ENCODE peak calls at places on chromosomes 6 and 20, in six cellular contexts. One of them, this sample, is unnamed.
A peak's percentile ranks its signal among the peaks of the same experiment; 100 is the strongest.

GRCh38 chr20:32762754-32763201 is 593 bp downstream of the DNMT3B start:
- DNase-seq in endothelial cell: peak; percentile 30
- DNase-seq in natural killer cell: no peak
- DNase-seq in cardiac fibroblast: no peak
- DNase-seq in AG10803: no peak
- DNase-seq in H1: no peak
- DNase-seq in this sample: no peak

GRCh38 chr6:21616005-21616404 is 22.5 kb downstream of the SOX4 start:
- DNase-seq in H1: no peak
- DNase-seq in AG10803: no peak
- DNase-seq in endothelial cell: peak; percentile 31
- DNase-seq in cardiac fibroblast: peak; percentile 34
- DNase-seq in natural killer cell: no peak
- DNase-seq in this sample: no peak

GRCh38 chr20:53943522-53944291 is 126.7 kb downstream of the BCAS1 start:
- DNase-seq in H1: no peak
- DNase-seq in endothelial cell: no peak
- DNase-seq in cardiac fibroblast: peak; percentile 66
- DNase-seq in natural killer cell: no peak
- DNase-seq in AG10803: peak; percentile 50
- DNase-seq in this sample: peak; percentile 30

GRCh38 chr6:168274046-168274952 is 45.3 kb downstream of the DACT2 start:
- DNase-seq in endothelial cell: no peak
- DNase-seq in cardiac fibroblast: no peak
- DNase-seq in H1: no peak
- DNase-seq in AG10803: no peak
- DNase-seq in natural killer cell: no peak
- DNase-seq in this sample: no peak

GRCh38 chr6:89371849-89372505 is 19.5 kb upstream of the UBE2J1 start:
- DNase-seq in natural killer cell: peak; percentile 74
- DNase-seq in H1: no peak
- DNase-seq in endothelial cell: peak; percentile 85
- DNase-seq in cardiac fibroblast: peak; percentile 58
- DNase-seq in AG10803: peak; percentile 53
- DNase-seq in this sample: peak; percentile 37

GRCh38 chr6:3762359-3762758 is 10.8 kb upstream of the PXDC1 start:
- DNase-seq in natural killer cell: no peak
- DNase-seq in endothelial cell: no peak
- DNase-seq in cardiac fibroblast: no peak
- DNase-seq in H1: no peak
- DNase-seq in AG10803: no peak
- DNase-seq in this sample: no peak

GRCh38 chr20:64231621-64232550 is 23.7 kb upstream of the PCMTD2 start:
- DNase-seq in H1: no peak
- DNase-seq in endothelial cell: no peak
- DNase-seq in natural killer cell: no peak
- DNase-seq in cardiac fibroblast: no peak
- DNase-seq in AG10803: no peak
- DNase-seq in this sample: no peak

GRCh38 chr6:38493929-38494547 is 145.7 kb downstream of the BTBD9 start:
- DNase-seq in endothelial cell: peak; percentile 78
- DNase-seq in cardiac fibroblast: peak; percentile 86
- DNase-seq in natural killer cell: peak; percentile 71
- DNase-seq in AG10803: peak; percentile 72
- DNase-seq in H1: peak; percentile 57
- DNase-seq in this sample: peak; percentile 59

GRCh38 chr6:2081155-2082138 is 164.0 kb downstream of the GMDS start:
- DNase-seq in cardiac fibroblast: no peak
- DNase-seq in AG10803: no peak
- DNase-seq in natural killer cell: no peak
- DNase-seq in endothelial cell: no peak
- DNase-seq in H1: no peak
- DNase-seq in this sample: no peak

GRCh38 chr6:42911171-42912021 is 4.5 kb upstream of the PTCRA start:
- DNase-seq in cardiac fibroblast: no peak
- DNase-seq in H1: no peak
- DNase-seq in endothelial cell: peak; percentile 55
- DNase-seq in AG10803: no peak
- DNase-seq in natural killer cell: no peak
- DNase-seq in this sample: no peak

GRCh38 chr6:91653954-91654843 is 1067.3 kb upstream of the MAP3K7 start:
- DNase-seq in H1: no peak
- DNase-seq in cardiac fibroblast: no peak
- DNase-seq in natural killer cell: no peak
- DNase-seq in AG10803: no peak
- DNase-seq in endothelial cell: no peak
- DNase-seq in this sample: no peak

GRCh38 chr6:9520417-9521151 is 894.3 kb downstream of the TFAP2A start:
- DNase-seq in endothelial cell: no peak
- DNase-seq in H1: no peak
- DNase-seq in natural killer cell: no peak
- DNase-seq in AG10803: peak; percentile 83
- DNase-seq in cardiac fibroblast: peak; percentile 83
- DNase-seq in this sample: peak; percentile 82

GRCh38 chr20:63027425-63028389 is 20.9 kb upstream of the BHLHE23 start:
- DNase-seq in AG10803: no peak
- DNase-seq in H1: no peak
- DNase-seq in endothelial cell: no peak
- DNase-seq in cardiac fibroblast: no peak
- DNase-seq in natural killer cell: no peak
- DNase-seq in this sample: peak; percentile 9

GRCh38 chr6:158509465-158509864 is 50.4 kb upstream of the TMEM181 start:
- DNase-seq in AG10803: no peak
- DNase-seq in natural killer cell: no peak
- DNase-seq in H1: no peak
- DNase-seq in endothelial cell: no peak
- DNase-seq in cardiac fibroblast: no peak
- DNase-seq in this sample: no peak

GRCh38 chr6:34231566-34232336 is 4.9 kb upstream of the HMGA1 start:
- DNase-seq in cardiac fibroblast: no peak
- DNase-seq in H1: no peak
- DNase-seq in endothelial cell: no peak
- DNase-seq in AG10803: no peak
- DNase-seq in natural killer cell: no peak
- DNase-seq in this sample: no peak

GRCh38 chr6:42028234-42029061 is 21.9 kb upstream of the TAF8 start:
- DNase-seq in endothelial cell: no peak
- DNase-seq in natural killer cell: no peak
- DNase-seq in H1: no peak
- DNase-seq in cardiac fibroblast: peak; percentile 85
- DNase-seq in AG10803: no peak
- DNase-seq in this sample: no peak

GRCh38 chr20:41405436-41405835 is 38.8 kb upstream of the EMILIN3 start:
- DNase-seq in natural killer cell: no peak
- DNase-seq in H1: no peak
- DNase-seq in endothelial cell: no peak
- DNase-seq in cardiac fibroblast: no peak
- DNase-seq in AG10803: no peak
- DNase-seq in this sample: no peak
- TF ChIP-seq CTCF in natural killer cell: no peak
- TF ChIP-seq CTCF in H1: no peak
- TF ChIP-seq CTCF in endothelial cell: no peak
- TF ChIP-seq CTCF in cardiac fibroblast: no peak
- TF ChIP-seq CTCF in AG10803: no peak
- TF ChIP-seq CTCF in this sample: no peak

DNA sequence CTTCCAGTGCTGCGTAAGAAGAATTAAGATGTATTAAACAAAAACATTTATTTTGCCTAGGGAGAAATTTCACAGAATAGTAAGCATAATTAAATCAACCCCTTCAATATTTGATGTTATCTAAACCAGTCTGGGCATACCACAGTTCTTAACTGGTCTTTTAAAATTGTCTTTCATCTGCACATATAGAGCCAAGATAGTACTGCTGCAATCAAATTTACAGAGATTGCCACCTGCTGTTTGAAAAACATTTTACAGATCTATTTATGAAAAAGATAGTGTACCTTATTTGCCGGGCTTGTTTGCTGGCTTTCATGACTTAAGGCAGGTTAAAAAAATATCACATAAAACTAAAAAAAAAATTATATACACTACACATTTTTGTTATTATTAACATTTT is 323.2 kb downstream of the ADGRB3 start:
- DNase-seq in endothelial cell: no peak
- DNase-seq in H1: no peak
- DNase-seq in cardiac fibroblast: peak; percentile 26
- DNase-seq in natural killer cell: no peak
- DNase-seq in AG10803: peak; percentile 1
- DNase-seq in this sample: no peak
- TF ChIP-seq CTCF in endothelial cell: peak; percentile 16
- TF ChIP-seq CTCF in H1: no peak
- TF ChIP-seq CTCF in cardiac fibroblast: no peak
- TF ChIP-seq CTCF in natural killer cell: no peak
- TF ChIP-seq CTCF in AG10803: peak; percentile 14
- TF ChIP-seq CTCF in this sample: no peak

DNA sequence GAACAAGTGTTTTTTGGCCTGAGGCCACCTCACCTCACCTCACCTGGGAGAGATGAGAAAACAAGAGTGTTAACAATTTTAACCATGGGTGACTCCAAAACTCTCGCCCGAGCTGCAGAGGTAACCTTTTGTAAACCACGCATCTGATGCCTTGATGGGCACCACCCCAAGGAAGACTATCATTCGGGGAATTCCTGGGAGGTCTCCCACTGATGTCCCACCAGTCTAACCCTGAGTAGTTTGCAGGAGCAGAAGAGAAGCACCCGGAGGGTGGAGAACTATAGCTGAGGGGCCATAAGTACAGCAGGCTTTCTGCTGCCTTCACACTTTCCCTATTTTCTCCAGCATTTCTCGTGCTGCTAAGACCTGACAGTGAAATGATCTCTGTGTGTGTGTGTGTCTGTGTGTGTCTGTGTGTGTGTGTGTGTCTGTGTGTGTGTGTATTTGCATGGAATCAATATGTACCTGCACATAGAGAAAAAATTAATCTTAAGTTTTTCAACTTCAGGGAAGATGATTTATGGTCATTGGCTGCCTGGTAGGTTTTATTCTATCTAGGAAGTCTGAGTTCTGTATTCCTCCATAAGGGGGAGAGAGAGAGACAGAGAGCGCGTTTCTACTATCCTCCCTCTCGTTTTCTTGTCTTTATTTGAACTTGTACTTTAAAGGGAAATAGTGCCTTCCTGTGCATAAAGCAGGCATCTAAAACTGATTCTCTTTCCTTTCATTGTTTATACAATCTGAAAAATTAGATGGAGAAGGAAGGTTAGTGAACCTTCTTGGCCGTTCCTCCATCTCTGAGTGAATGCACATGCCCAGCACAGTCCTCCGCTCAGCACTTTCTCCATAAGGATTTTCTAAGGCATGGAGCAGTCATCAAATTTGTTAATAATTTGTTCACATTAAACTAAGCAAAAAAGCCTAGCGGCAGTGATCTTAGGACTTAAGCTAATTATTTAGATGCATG is 75.9 kb downstream of the CAP2 start:
- DNase-seq in AG10803: peak; percentile 38
- DNase-seq in H1: no peak
- DNase-seq in cardiac fibroblast: peak; percentile 23
- DNase-seq in endothelial cell: no peak
- DNase-seq in natural killer cell: no peak
- DNase-seq in this sample: no peak
- TF ChIP-seq CTCF in AG10803: peak; percentile 58
- TF ChIP-seq CTCF in H1: peak; percentile 11
- TF ChIP-seq CTCF in cardiac fibroblast: peak; percentile 16
- TF ChIP-seq CTCF in endothelial cell: peak; percentile 28
- TF ChIP-seq CTCF in natural killer cell: no peak
- TF ChIP-seq CTCF in this sample: no peak

GRCh38 chr20:44942264-44942973 is 17.8 kb downstream of the TOMM34 start:
- DNase-seq in cardiac fibroblast: no peak
- DNase-seq in endothelial cell: no peak
- DNase-seq in natural killer cell: no peak
- DNase-seq in AG10803: no peak
- DNase-seq in H1: no peak
- DNase-seq in this sample: no peak
- TF ChIP-seq CTCF in cardiac fibroblast: no peak
- TF ChIP-seq CTCF in endothelial cell: no peak
- TF ChIP-seq CTCF in natural killer cell: no peak
- TF ChIP-seq CTCF in AG10803: no peak
- TF ChIP-seq CTCF in H1: peak; percentile 10
- TF ChIP-seq CTCF in this sample: peak; percentile 35

DNA sequence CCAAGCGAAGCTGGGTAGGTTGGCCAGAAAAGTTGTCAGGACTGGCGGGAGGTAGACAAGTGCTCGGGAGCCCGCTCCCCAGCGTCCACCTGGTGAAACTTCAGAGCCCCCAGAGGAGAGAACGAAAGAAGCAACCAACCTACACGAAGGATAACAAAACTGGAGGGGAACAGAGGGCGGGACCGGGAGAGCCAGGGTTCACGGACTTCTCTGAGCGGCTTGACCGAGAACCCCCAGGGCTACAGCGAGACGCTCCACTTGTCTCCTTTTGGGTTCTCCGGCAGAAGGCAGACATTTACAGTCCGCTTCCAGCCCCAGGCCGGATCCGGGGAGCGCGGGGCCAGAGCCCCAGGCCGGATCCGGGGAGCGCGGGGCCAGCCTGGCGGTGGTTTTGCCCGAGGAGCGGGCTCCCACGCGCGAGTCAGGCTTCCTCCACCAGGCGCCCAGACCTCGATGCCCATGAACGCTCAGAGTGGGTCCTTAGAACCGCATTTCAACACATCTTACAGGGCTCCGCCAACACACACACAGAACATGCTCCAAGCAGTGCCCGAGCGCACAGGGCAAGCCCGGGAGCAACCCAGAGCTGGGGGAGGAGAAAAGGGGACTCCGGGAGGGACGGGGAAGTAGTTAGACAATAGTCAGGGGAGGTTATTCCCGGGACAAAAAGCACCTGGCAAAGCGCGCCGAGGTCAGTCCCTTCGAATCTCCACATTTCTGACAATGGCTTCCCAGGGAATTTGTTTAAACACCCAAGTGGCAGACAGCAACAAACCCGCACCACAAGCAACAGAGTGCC is 1.1 kb downstream of the PTPRK start:
- DNase-seq in H1: no peak
- DNase-seq in cardiac fibroblast: peak; percentile 63
- DNase-seq in natural killer cell: no peak
- DNase-seq in endothelial cell: peak; percentile 44
- DNase-seq in AG10803: peak; percentile 50
- DNase-seq in this sample: peak; percentile 36
- TF ChIP-seq CTCF in H1: peak; percentile 29
- TF ChIP-seq CTCF in cardiac fibroblast: peak; percentile 14
- TF ChIP-seq CTCF in natural killer cell: no peak
- TF ChIP-seq CTCF in endothelial cell: no peak
- TF ChIP-seq CTCF in AG10803: no peak
- TF ChIP-seq CTCF in this sample: peak; percentile 8

GRCh38 chr20:1207293-1207884 is 4.1 kb downstream of the C20orf202 start:
- DNase-seq in H1: no peak
- DNase-seq in endothelial cell: no peak
- DNase-seq in cardiac fibroblast: no peak
- DNase-seq in natural killer cell: no peak
- DNase-seq in AG10803: no peak
- DNase-seq in this sample: no peak

GRCh38 chr20:1210501-1210900 is 7.2 kb downstream of the C20orf202 start:
- DNase-seq in AG10803: no peak
- DNase-seq in endothelial cell: no peak
- DNase-seq in cardiac fibroblast: peak; percentile 49
- DNase-seq in H1: no peak
- DNase-seq in natural killer cell: no peak
- DNase-seq in this sample: no peak

GRCh38 chr20:1211954-1212497 is 8.8 kb downstream of the C20orf202 start:
- DNase-seq in endothelial cell: no peak
- DNase-seq in natural killer cell: no peak
- DNase-seq in H1: no peak
- DNase-seq in AG10803: no peak
- DNase-seq in cardiac fibroblast: no peak
- DNase-seq in this sample: no peak

GRCh38 chr20:1206749-1207148 is 3.5 kb downstream of the C20orf202 start:
- DNase-seq in AG10803: no peak
- DNase-seq in H1: no peak
- DNase-seq in cardiac fibroblast: no peak
- DNase-seq in endothelial cell: no peak
- DNase-seq in natural killer cell: no peak
- DNase-seq in this sample: no peak

GRCh38 chr20:1209447-1210387 is 6.5 kb downstream of the C20orf202 start:
- DNase-seq in endothelial cell: no peak
- DNase-seq in AG10803: no peak
- DNase-seq in H1: no peak
- DNase-seq in cardiac fibroblast: peak; percentile 39
- DNase-seq in natural killer cell: no peak
- DNase-seq in this sample: peak; percentile 12
- TF ChIP-seq CTCF in endothelial cell: no peak
- TF ChIP-seq CTCF in AG10803: peak; percentile 44
- TF ChIP-seq CTCF in H1: peak; percentile 32
- TF ChIP-seq CTCF in cardiac fibroblast: peak; percentile 39
- TF ChIP-seq CTCF in natural killer cell: no peak
- TF ChIP-seq CTCF in this sample: peak; percentile 67

This sample was measured in HFFc6.